ENCODE peak calls at places on chromosomes 1 and 21, in seven cellular contexts. Q is mammary epithelial cell, I is hepatocyte, S is neuronal stem cell, E is IMR-90, V is GM23248, B is GM23338. F is an unnamed sample. For H3K4me1, the result is how much of the 10 kb centered on the place peaks cover.

GRCh38 chr1:220701974-220702373 is 11.8 kb downstream of the C1orf115 start:
- DNase-seq in I (no peak), E (no peak), Q (no peak), B (no peak), V (no peak), S (no peak), F (no peak)

GRCh38 chr21:41581592-41582228 is 73.8 kb upstream of the TMPRSS2 start:
- DNase-seq in I (no peak), S (no peak), E (no peak), V (no peak), Q (no peak), B (no peak), F (no peak)

GRCh38 chr21:36628096-36628495 is 70.8 kb upstream of the SIM2 start:
- DNase-seq in E (no peak), Q (no peak), I (no peak), S (no peak), V (no peak), B (no peak), F (no peak)

GRCh38 chr21:28334407-28334806 is 658.3 kb downstream of the LTN1 start:
- DNase-seq in I (no peak), S (no peak), E (no peak), Q (peak), V (no peak), B (no peak), F (peak)

GRCh38 chr1:226027861-226028260 is 28.7 kb upstream of the SDE2 start:
- DNase-seq in I (no peak), S (no peak), E (no peak), Q (no peak), V (no peak), B (no peak), F (no peak)

GRCh38 chr1:216812966-216813365 is 89.7 kb upstream of the ESRRG start:
- DNase-seq in B (no peak), S (no peak), V (peak), E (peak), Q (peak), I (no peak), F (no peak)

GRCh38 chr1:232038704-232039103 is 412.1 kb downstream of the DISC1 start:
- DNase-seq in I (no peak), Q (no peak), B (no peak), S (no peak), V (peak), E (no peak), F (no peak)

GRCh38 chr1:147091801-147092200 is 80.5 kb downstream of the PRKAB2 start:
- DNase-seq in Q (peak), S (no peak), V (no peak), E (no peak), I (no peak), B (no peak), F (no peak)

GRCh38 chr1:180631197-180631765 is 541 bp upstream of the XPR1 start:
- DNase-seq in E (no peak), V (no peak), B (no peak), I (no peak), S (no peak), Q (no peak), F (peak)
- H2AFZ ChIP-seq in E (peak), V (peak), B (peak), I (peak), S (peak), Q (peak), F (peak)

DNA sequence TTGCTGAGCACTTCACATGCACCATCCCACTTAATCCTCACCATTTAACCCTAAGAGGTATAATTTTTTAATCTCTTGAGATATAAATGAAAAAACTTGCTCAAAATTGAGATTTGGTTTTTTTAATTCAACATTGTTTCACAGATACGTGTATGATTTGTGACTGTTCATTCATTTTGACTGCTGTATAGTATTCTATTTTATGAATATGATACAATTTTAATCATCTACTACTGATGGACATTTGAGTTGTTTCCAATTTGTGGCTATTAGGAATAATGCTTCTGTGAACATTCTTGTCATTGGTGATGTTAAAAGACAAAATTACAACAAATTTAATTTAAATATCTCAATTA is 617 bp upstream of the ZMYM6 start:
- DNase-seq in B (no peak), S (no peak), I (no peak), V (no peak), E (no peak), Q (no peak), F (no peak)
- H3K4me2 ChIP-seq in B (no peak), S (no peak), I (peak), V (peak), E (peak), Q (peak), F (peak)

DNA sequence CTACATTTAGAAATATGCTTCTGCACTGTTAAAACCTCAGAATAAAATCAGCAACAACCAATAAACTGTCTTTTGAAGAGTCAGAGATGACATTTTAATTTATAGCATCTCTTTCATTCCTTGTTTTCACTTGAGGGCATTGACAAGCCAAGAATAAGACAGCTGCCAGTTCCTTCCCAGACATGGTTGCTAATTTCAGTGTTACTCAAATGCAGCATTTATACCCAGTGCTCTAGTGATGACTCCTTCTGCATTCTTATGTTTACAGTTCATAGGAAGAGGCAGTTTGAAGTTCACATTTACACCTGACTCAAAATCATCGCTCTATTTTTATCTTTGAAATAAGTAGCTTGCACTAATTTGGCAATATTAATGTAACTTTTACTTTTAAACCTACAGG is 44.9 kb downstream of the PLA2G4A start:
- DNase-seq in Q (no peak), E (no peak), I (no peak), B (no peak), S (no peak), V (no peak), F (no peak)
- H3K4me1 ChIP-seq in Q (under half), E (under half), I (under half), B (under half), S (under half), V (under half), F (under half)

DNA sequence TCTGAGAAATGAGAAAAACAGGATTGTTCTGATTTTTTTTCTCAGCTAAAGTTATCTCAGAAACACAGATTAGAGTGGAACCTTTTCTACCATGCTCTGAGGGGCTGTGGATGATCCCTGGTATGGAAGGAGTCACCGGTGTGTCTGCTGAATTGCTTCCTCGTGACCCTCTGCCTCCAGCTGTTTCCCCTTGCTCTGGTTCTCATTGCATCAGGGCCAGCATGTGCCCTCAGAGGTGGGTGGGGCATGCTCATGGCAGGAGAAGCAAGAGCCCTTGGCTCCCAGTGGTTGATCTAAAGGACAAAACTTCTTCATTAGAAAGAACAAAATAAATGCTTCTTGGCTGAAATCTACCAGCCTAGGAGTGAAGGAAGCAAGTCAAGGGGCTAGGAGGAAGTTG is 183.2 kb upstream of the HMCN1 start:
- DNase-seq in S (no peak), I (no peak), V (no peak), E (no peak), B (no peak), Q (no peak), F (no peak)
- H2AFZ ChIP-seq in S (no peak), I (no peak), V (no peak), E (no peak), B (no peak), Q (no peak), F (no peak)

DNA sequence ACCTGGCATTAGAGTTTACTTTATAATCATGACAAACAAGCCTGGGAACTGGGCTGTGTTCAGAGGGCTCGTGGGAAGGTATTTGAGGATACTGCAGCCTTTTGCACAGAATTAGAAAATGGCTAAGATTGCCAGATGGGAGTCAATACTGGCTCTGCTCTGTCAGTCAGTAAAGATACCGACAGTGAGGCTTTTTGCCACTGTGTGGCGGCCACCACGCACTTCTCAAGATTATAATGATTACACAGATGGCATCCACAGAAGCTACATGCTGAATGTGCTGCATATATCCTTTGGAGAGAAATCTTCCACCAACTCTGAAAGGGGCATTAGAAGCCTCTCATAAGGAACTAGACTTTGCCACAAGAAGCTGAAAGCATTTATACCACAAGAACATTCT is 213.4 kb upstream of the PTBP2 start:
- DNase-seq in I (no peak), S (no peak), V (no peak), Q (no peak), B (no peak), E (no peak), F (no peak)
- H3K4me2 ChIP-seq in I (no peak), S (no peak), V (no peak), Q (no peak), B (no peak), E (no peak), F (no peak)

GRCh38 chr1:184482113-184482512 is 95.3 kb downstream of the C1orf21 start:
- DNase-seq in E (peak), Q (no peak), I (no peak), B (no peak), V (peak), S (no peak), F (no peak)
- H3K4me1 ChIP-seq in E (under half), Q (under half), I (half or more), B (under half), V (under half), S (under half), F (under half)